ENCODE peak calls at places on chromosomes 5 and 9, in eight cellular contexts. B is bronchial epithelial cell; R is T1000; U is CD4-positive, alpha-beta T cell; Q is neural progenitor cell; P is foreskin fibroblast; J is endothelial cell; A is HL-60. S is an unnamed sample.

GRCh38 chr9:35140097-35140496 is 21.7 kb upstream of the UNC13B start:
- DNase-seq in B (no peak), R (no peak), U (no peak), Q (no peak), P (no peak), J (no peak), A (no peak), S (no peak)

GRCh38 chr5:3778000-3778570 is 182.5 kb downstream of the IRX1 start:
- DNase-seq in B (no peak), R (no peak), U (no peak), Q (no peak), P (no peak), J (no peak), A (no peak), S (no peak)

GRCh38 chr5:50694027-50694590 is 27.7 kb downstream of the PARP8 start:
- DNase-seq in B (no peak), R (no peak), U (no peak), Q (no peak), P (peak), J (no peak), A (peak), S (no peak)

GRCh38 chr9:6630502-6631206 is 14.9 kb downstream of the GLDC start:
- DNase-seq in B (no peak), R (no peak), U (no peak), Q (peak), P (no peak), J (no peak), A (no peak), S (no peak)

GRCh38 chr9:85900504-85901201 is 40.3 kb upstream of the NAA35 start:
- DNase-seq in B (peak), R (no peak), U (peak), Q (peak), P (peak), J (peak), A (peak), S (peak)

GRCh38 chr5:167229751-167230150 is 1061.7 kb upstream of the WWC1 start:
- DNase-seq in B (peak), R (no peak), U (no peak), Q (no peak), P (peak), J (no peak), A (no peak), S (no peak)

GRCh38 chr9:83977196-83977595 is 2.8 kb downstream of the HNRNPK start:
- DNase-seq in B (no peak), R (no peak), U (no peak), Q (no peak), P (no peak), J (no peak), A (no peak), S (no peak)

GRCh38 chr9:115595951-115596742 is 478.2 kb upstream of the TNC start:
- DNase-seq in B (no peak), R (no peak), U (no peak), Q (peak), P (peak), J (no peak), A (no peak), S (no peak)

GRCh38 chr5:32876791-32877190 is 165.7 kb downstream of the NPR3 start:
- DNase-seq in B (no peak), R (no peak), U (no peak), Q (no peak), P (no peak), J (no peak), A (no peak), S (no peak)

GRCh38 chr5:93831449-93831848 is 90.0 kb upstream of the POU5F2 start:
- DNase-seq in B (peak), R (peak), U (no peak), Q (no peak), P (peak), J (no peak), A (no peak), S (no peak)

S was measured in CD8-positive, alpha-beta T cell.